ENCODE peak calls at places on chromosomes 7 and 10, in nine cellular contexts. One of them, this sample, is unnamed.

GRCh38 chr10:74202356-74202755 is 51.3 kb downstream of the ADK start:
- DNase-seq in hepatocyte: no peak
- DNase-seq in psoas muscle: no peak
- DNase-seq in non-pigmented ciliary epithelial cell: peak; percentile 27
- DNase-seq in activated T-cell treated with anti-CD3 and anti-CD28 coated beads for 1 hour: no peak
- DNase-seq in amniotic stem cell: no peak
- DNase-seq in posterior cingulate gyrus: no peak
- DNase-seq in T-helper 17 cell: no peak
- DNase-seq in body of pancreas: no peak
- DNase-seq in this sample: no peak

GRCh38 chr7:91940171-91940570 is 491 bp upstream of the AKAP9 start:
- DNase-seq in hepatocyte: peak; percentile 43
- DNase-seq in psoas muscle: peak; percentile 18
- DNase-seq in non-pigmented ciliary epithelial cell: no peak
- DNase-seq in activated T-cell treated with anti-CD3 and anti-CD28 coated beads for 1 hour: no peak
- DNase-seq in amniotic stem cell: no peak
- DNase-seq in posterior cingulate gyrus: no peak
- DNase-seq in T-helper 17 cell: no peak
- DNase-seq in body of pancreas: peak; percentile 22
- DNase-seq in this sample: no peak

GRCh38 chr7:50472427-50472826 is 22.3 kb upstream of the FIGNL1 start:
- DNase-seq in hepatocyte: no peak
- DNase-seq in psoas muscle: no peak
- DNase-seq in non-pigmented ciliary epithelial cell: no peak
- DNase-seq in activated T-cell treated with anti-CD3 and anti-CD28 coated beads for 1 hour: no peak
- DNase-seq in amniotic stem cell: no peak
- DNase-seq in posterior cingulate gyrus: no peak
- DNase-seq in T-helper 17 cell: no peak
- DNase-seq in body of pancreas: no peak
- DNase-seq in this sample: no peak

GRCh38 chr10:31129261-31129660 is 97.6 kb upstream of the ZNF438 start:
- DNase-seq in hepatocyte: peak; percentile 45
- DNase-seq in psoas muscle: peak; percentile 40
- DNase-seq in non-pigmented ciliary epithelial cell: peak; percentile 65
- DNase-seq in activated T-cell treated with anti-CD3 and anti-CD28 coated beads for 1 hour: no peak
- DNase-seq in amniotic stem cell: no peak
- DNase-seq in posterior cingulate gyrus: peak; percentile 23
- DNase-seq in T-helper 17 cell: no peak
- DNase-seq in body of pancreas: peak; percentile 16
- DNase-seq in this sample: peak; percentile 62

GRCh38 chr10:121823993-121824463 is 103.8 kb downstream of the ATE1 start:
- DNase-seq in hepatocyte: peak; percentile 66
- DNase-seq in psoas muscle: no peak
- DNase-seq in non-pigmented ciliary epithelial cell: peak; percentile 42
- DNase-seq in activated T-cell treated with anti-CD3 and anti-CD28 coated beads for 1 hour: no peak
- DNase-seq in amniotic stem cell: no peak
- DNase-seq in posterior cingulate gyrus: no peak
- DNase-seq in T-helper 17 cell: no peak
- DNase-seq in body of pancreas: no peak
- DNase-seq in this sample: no peak

GRCh38 chr10:115129752-115130151 is 36.6 kb downstream of the ATRNL1 start:
- DNase-seq in hepatocyte: peak; percentile 30
- DNase-seq in psoas muscle: no peak
- DNase-seq in non-pigmented ciliary epithelial cell: peak; percentile 3
- DNase-seq in activated T-cell treated with anti-CD3 and anti-CD28 coated beads for 1 hour: no peak
- DNase-seq in amniotic stem cell: no peak
- DNase-seq in posterior cingulate gyrus: no peak
- DNase-seq in T-helper 17 cell: no peak
- DNase-seq in body of pancreas: no peak
- DNase-seq in this sample: no peak

GRCh38 chr10:96276831-96277230 is 5.5 kb upstream of the BLNK start:
- DNase-seq in hepatocyte: no peak
- DNase-seq in psoas muscle: no peak
- DNase-seq in non-pigmented ciliary epithelial cell: no peak
- DNase-seq in activated T-cell treated with anti-CD3 and anti-CD28 coated beads for 1 hour: no peak
- DNase-seq in amniotic stem cell: no peak
- DNase-seq in posterior cingulate gyrus: no peak
- DNase-seq in T-helper 17 cell: no peak
- DNase-seq in body of pancreas: no peak
- DNase-seq in this sample: no peak

GRCh38 chr7:74027683-74028320 is at the start of gene ELN:
- DNase-seq in hepatocyte: peak; percentile 73
- DNase-seq in psoas muscle: peak; percentile 87
- DNase-seq in non-pigmented ciliary epithelial cell: no peak
- DNase-seq in activated T-cell treated with anti-CD3 and anti-CD28 coated beads for 1 hour: no peak
- DNase-seq in amniotic stem cell: no peak
- DNase-seq in posterior cingulate gyrus: peak; percentile 48
- DNase-seq in T-helper 17 cell: no peak
- DNase-seq in body of pancreas: peak; percentile 86
- DNase-seq in this sample: peak; percentile 94

GRCh38 chr7:157710396-157710795 is 373.6 kb downstream of the DNAJB6 start:
- DNase-seq in hepatocyte: no peak
- DNase-seq in psoas muscle: no peak
- DNase-seq in non-pigmented ciliary epithelial cell: no peak
- DNase-seq in activated T-cell treated with anti-CD3 and anti-CD28 coated beads for 1 hour: no peak
- DNase-seq in amniotic stem cell: no peak
- DNase-seq in posterior cingulate gyrus: no peak
- DNase-seq in T-helper 17 cell: no peak
- DNase-seq in body of pancreas: no peak
- DNase-seq in this sample: no peak

GRCh38 chr10:91493313-91493712 is 83.2 kb downstream of the HECTD2 start:
- DNase-seq in hepatocyte: peak; percentile 24
- DNase-seq in psoas muscle: no peak
- DNase-seq in non-pigmented ciliary epithelial cell: no peak
- DNase-seq in activated T-cell treated with anti-CD3 and anti-CD28 coated beads for 1 hour: no peak
- DNase-seq in amniotic stem cell: peak; percentile 27
- DNase-seq in posterior cingulate gyrus: no peak
- DNase-seq in T-helper 17 cell: no peak
- DNase-seq in body of pancreas: no peak
- DNase-seq in this sample: no peak

GRCh38 chr10:43340619-43341018 is 30.8 kb upstream of the FXYD4 start:
- DNase-seq in hepatocyte: peak; percentile 56
- DNase-seq in psoas muscle: no peak
- DNase-seq in non-pigmented ciliary epithelial cell: no peak
- DNase-seq in activated T-cell treated with anti-CD3 and anti-CD28 coated beads for 1 hour: no peak
- DNase-seq in amniotic stem cell: no peak
- DNase-seq in posterior cingulate gyrus: peak; percentile 44
- DNase-seq in T-helper 17 cell: no peak
- DNase-seq in body of pancreas: peak; percentile 78
- DNase-seq in this sample: no peak

GRCh38 chr7:102836206-102836938 is 76.4 kb upstream of the LRRC17 start:
- DNase-seq in hepatocyte: peak; percentile 30
- DNase-seq in psoas muscle: no peak
- DNase-seq in non-pigmented ciliary epithelial cell: peak; percentile 86
- DNase-seq in activated T-cell treated with anti-CD3 and anti-CD28 coated beads for 1 hour: no peak
- DNase-seq in amniotic stem cell: peak; percentile 65
- DNase-seq in posterior cingulate gyrus: no peak
- DNase-seq in T-helper 17 cell: no peak
- DNase-seq in body of pancreas: no peak
- DNase-seq in this sample: no peak

GRCh38 chr10:15334650-15335323 is 36.3 kb downstream of the FAM171A1 start:
- DNase-seq in hepatocyte: no peak
- DNase-seq in psoas muscle: no peak
- DNase-seq in non-pigmented ciliary epithelial cell: no peak
- DNase-seq in activated T-cell treated with anti-CD3 and anti-CD28 coated beads for 1 hour: no peak
- DNase-seq in amniotic stem cell: no peak
- DNase-seq in posterior cingulate gyrus: no peak
- DNase-seq in T-helper 17 cell: no peak
- DNase-seq in body of pancreas: no peak
- DNase-seq in this sample: no peak

GRCh38 chr7:73871163-73872011 is 10.4 kb downstream of the TMEM270 start:
- DNase-seq in hepatocyte: no peak
- DNase-seq in psoas muscle: peak; percentile 35
- DNase-seq in non-pigmented ciliary epithelial cell: no peak
- DNase-seq in activated T-cell treated with anti-CD3 and anti-CD28 coated beads for 1 hour: no peak
- DNase-seq in amniotic stem cell: no peak
- DNase-seq in posterior cingulate gyrus: no peak
- DNase-seq in T-helper 17 cell: no peak
- DNase-seq in body of pancreas: no peak
- DNase-seq in this sample: no peak

GRCh38 chr7:124655990-124656389 is 109.6 kb downstream of the GPR37 start:
- DNase-seq in hepatocyte: no peak
- DNase-seq in psoas muscle: no peak
- DNase-seq in non-pigmented ciliary epithelial cell: no peak
- DNase-seq in activated T-cell treated with anti-CD3 and anti-CD28 coated beads for 1 hour: no peak
- DNase-seq in amniotic stem cell: no peak
- DNase-seq in posterior cingulate gyrus: no peak
- DNase-seq in T-helper 17 cell: no peak
- DNase-seq in body of pancreas: no peak
- DNase-seq in this sample: no peak

GRCh38 chr7:105639677-105640493 is 58.6 kb upstream of the EFCAB10 start:
- DNase-seq in hepatocyte: no peak
- DNase-seq in psoas muscle: no peak
- DNase-seq in non-pigmented ciliary epithelial cell: no peak
- DNase-seq in activated T-cell treated with anti-CD3 and anti-CD28 coated beads for 1 hour: no peak
- DNase-seq in amniotic stem cell: no peak
- DNase-seq in posterior cingulate gyrus: no peak
- DNase-seq in T-helper 17 cell: no peak
- DNase-seq in body of pancreas: no peak
- DNase-seq in this sample: no peak

GRCh38 chr10:99530108-99531025 is 2.4 kb upstream of the NKX2-3 start:
- DNase-seq in hepatocyte: no peak
- DNase-seq in psoas muscle: no peak
- DNase-seq in non-pigmented ciliary epithelial cell: no peak
- DNase-seq in activated T-cell treated with anti-CD3 and anti-CD28 coated beads for 1 hour: no peak
- DNase-seq in amniotic stem cell: no peak
- DNase-seq in posterior cingulate gyrus: no peak
- DNase-seq in T-helper 17 cell: no peak
- DNase-seq in body of pancreas: no peak
- DNase-seq in this sample: no peak

GRCh38 chr10:100662067-100662466 is 83.3 kb upstream of the PAX2 start:
- DNase-seq in hepatocyte: no peak
- DNase-seq in psoas muscle: no peak
- DNase-seq in non-pigmented ciliary epithelial cell: no peak
- DNase-seq in activated T-cell treated with anti-CD3 and anti-CD28 coated beads for 1 hour: no peak
- DNase-seq in amniotic stem cell: no peak
- DNase-seq in posterior cingulate gyrus: no peak
- DNase-seq in T-helper 17 cell: no peak
- DNase-seq in body of pancreas: no peak
- DNase-seq in this sample: no peak

GRCh38 chr7:130409722-130410072 is 29.4 kb downstream of the CPA1 start:
- DNase-seq in hepatocyte: no peak
- DNase-seq in psoas muscle: no peak
- DNase-seq in non-pigmented ciliary epithelial cell: no peak
- DNase-seq in activated T-cell treated with anti-CD3 and anti-CD28 coated beads for 1 hour: no peak
- DNase-seq in amniotic stem cell: no peak
- DNase-seq in posterior cingulate gyrus: no peak
- DNase-seq in T-helper 17 cell: no peak
- DNase-seq in body of pancreas: no peak
- DNase-seq in this sample: no peak

GRCh38 chr10:13722747-13723657 is 136.2 kb downstream of the PRPF18 start:
- DNase-seq in hepatocyte: no peak
- DNase-seq in psoas muscle: no peak
- DNase-seq in non-pigmented ciliary epithelial cell: no peak
- DNase-seq in activated T-cell treated with anti-CD3 and anti-CD28 coated beads for 1 hour: no peak
- DNase-seq in amniotic stem cell: no peak
- DNase-seq in posterior cingulate gyrus: no peak
- DNase-seq in T-helper 17 cell: no peak
- DNase-seq in body of pancreas: no peak
- DNase-seq in this sample: no peak